ENCODE peak calls at places on chromosomes 12 and 14, in seven cellular contexts. C, P, S, U, V, R and T are unnamed samples.

GRCh38 chr12:59087077-59087673 is 166.9 kb upstream of the LRIG3 start:
- DNase-seq in C (no peak), P (no peak), V (no peak), R (no peak), S (no peak), U (no peak), T (no peak)

GRCh38 chr14:92164958-92165357 is 43.2 kb downstream of the CPSF2 start:
- DNase-seq in S (no peak), C (no peak), V (no peak), P (no peak), U (no peak), R (no peak), T (no peak)

GRCh38 chr12:108116254-108116653 is 12.8 kb upstream of the WSCD2 start:
- DNase-seq in R (no peak), U (no peak), P (no peak), S (no peak), V (no peak), C (no peak), T (no peak)

GRCh38 chr12:93378373-93379310 is 917 bp downstream of the NUDT4 start:
- DNase-seq in S (no peak), P (peak), R (peak), U (peak), V (peak), C (peak), T (peak)

GRCh38 chr12:11749943-11750690 is 100.6 kb downstream of the ETV6 start:
- DNase-seq in P (no peak), U (no peak), R (no peak), V (no peak), S (no peak), C (no peak), T (peak)

GRCh38 chr14:29339491-29339890 is 572.9 kb downstream of the FOXG1 start:
- DNase-seq in P (no peak), S (no peak), V (no peak), C (peak), R (no peak), U (no peak), T (no peak)

GRCh38 chr12:94074970-94075695 is 73.2 kb upstream of the PLXNC1 start:
- DNase-seq in R (peak), V (peak), S (peak), P (peak), U (peak), C (peak), T (peak)

GRCh38 chr14:26855051-26855753 is 257.4 kb upstream of the NOVA1 start:
- DNase-seq in V (no peak), P (no peak), U (no peak), C (no peak), R (no peak), S (no peak), T (no peak)

GRCh38 chr14:101075801-101076413 is 172.4 kb upstream of the RTL1 start:
- DNase-seq in S (no peak), R (no peak), U (no peak), C (no peak), P (no peak), V (no peak), T (no peak)

DNA sequence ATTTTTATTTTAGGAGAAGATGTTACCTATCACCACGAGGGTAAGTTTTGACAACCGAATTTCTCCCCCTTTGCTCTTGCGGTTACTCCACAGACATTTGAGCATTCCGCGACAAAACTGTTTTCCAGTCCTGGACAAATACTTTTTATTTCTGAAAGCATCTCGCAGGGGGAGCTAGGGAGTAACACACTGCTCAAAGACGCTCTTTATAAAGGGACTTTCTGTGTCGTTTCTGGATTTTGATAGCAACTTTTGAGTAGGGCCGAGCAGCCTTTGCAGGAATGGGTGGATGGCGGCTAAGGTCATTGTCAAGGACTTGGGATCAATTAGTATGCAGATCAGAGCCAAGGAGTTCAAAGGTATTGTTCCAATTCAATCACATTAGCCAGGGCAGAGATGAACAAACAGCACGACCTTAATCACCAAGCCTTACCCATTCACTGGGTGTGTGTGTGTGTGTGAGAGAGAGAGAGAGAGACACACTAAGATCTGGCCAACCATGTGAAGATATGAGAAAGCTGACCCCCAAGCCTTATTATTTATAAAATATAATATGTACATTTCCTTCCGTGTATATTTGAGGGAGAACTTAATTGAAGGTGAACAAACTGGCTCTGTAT is 613.6 kb downstream of the VRK1 start:
- DNase-seq in V (no peak), C (peak), R (no peak), P (no peak), U (no peak), S (no peak), T (no peak)
- TF ChIP-seq CTCF in V (no peak), C (peak), R (no peak), P (no peak), U (no peak), S (no peak), T (no peak)

DNA sequence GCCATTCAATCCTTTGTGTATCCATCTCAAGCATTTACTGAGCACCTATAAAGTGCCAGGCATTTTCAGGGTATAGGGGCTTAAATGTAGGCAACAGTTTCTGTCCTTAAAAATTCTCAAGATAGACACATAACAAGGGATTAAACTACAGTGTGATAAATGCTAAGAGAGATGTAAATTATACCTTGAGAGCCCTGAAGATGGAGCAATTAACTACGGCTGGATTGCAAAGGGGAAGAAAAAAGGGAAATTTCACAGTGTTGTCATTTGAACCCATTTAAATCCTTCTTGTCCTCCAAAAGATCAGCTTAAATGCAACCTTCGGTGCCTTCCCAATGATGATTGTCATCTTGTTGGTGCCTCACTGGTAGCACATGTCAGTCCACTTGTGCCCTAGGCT is 11.5 kb upstream of the IL26 start:
- DNase-seq in P (no peak), U (no peak), R (no peak), C (no peak), S (no peak), V (no peak), T (no peak)
- TF ChIP-seq CTCF in P (peak), U (no peak), R (no peak), C (no peak), S (peak), V (no peak), T (no peak)

DNA sequence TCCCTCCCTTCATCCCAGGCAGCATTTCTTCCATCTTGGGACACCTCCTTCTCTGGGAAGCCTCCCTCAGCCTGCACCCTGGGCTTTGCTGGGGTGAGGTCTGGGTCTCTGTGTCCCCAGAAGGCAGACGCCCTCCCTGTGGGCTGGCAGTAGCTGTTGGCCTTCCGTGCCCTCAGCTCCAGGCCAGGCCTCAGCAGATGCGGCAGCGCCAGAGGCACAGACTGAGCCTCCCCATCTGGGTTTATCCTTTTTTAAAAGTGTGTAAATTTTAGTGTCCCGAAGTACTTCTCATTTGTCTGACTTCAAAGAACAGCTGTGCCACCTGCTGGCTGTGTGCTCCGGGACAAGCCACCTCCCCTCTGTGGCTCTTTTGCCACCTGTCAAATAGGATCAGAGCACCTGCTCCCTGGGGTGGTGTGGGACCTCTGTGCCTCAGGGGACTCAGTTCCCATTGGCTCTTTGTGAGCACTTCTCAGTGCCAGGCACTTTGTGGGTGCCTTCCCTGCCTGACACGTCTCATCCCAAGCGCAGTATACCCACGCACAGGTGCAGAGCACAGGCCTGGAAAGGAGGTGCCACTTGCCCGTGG is 11.1 kb downstream of the EXOC3L4 start:
- DNase-seq in R (no peak), S (no peak), U (peak), C (no peak), P (no peak), V (no peak), T (peak)
- TF ChIP-seq CTCF in R (no peak), S (no peak), U (no peak), C (peak), P (no peak), V (no peak), T (peak)

DNA sequence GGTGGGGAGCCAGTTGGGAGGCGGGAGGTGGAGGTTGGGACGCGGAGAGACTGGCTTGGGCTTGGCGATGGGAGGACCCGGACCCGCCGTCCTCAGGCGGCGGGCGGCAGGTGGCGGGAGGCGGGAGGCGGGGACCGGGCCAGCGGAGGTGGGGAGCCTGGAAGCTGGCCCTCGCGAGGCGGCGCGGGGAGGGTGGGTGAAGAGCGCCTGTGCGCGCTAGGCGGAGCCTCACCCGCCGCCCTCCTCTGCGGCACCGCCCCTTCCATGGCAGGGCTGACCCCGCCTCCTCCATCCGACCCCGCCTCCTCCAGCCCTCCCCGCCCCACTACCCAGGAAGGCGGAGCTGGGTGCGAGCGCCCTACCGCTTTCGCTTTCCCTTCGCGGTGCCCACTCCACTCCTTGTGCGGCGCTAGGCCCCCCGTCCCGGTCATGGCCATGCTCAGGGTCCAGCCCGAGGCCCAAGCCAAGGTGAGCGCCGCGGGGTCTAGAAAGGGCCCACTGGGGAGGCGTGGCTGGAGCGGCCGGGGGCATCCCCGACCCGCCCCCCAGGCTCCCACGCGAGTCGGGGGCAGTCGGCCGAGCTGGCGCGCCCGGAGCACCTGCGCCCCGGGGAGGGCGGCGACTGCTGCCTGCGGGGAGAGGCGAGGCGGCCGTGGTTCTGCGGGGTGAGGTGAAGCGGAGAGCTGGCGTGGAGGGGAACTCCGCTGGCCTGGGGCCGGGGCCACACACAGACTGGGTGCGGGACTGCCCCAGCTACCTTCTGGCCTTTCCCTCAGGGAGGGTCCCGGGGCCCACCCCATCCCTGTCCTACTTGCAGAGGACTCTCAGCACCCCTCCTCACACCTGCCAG is at the start of gene PSME1:
- DNase-seq in V (peak), C (peak), U (peak), P (peak), S (peak), R (peak), T (peak)
- TF ChIP-seq CTCF in V (no peak), C (no peak), U (no peak), P (no peak), S (no peak), R (no peak), T (no peak)

DNA sequence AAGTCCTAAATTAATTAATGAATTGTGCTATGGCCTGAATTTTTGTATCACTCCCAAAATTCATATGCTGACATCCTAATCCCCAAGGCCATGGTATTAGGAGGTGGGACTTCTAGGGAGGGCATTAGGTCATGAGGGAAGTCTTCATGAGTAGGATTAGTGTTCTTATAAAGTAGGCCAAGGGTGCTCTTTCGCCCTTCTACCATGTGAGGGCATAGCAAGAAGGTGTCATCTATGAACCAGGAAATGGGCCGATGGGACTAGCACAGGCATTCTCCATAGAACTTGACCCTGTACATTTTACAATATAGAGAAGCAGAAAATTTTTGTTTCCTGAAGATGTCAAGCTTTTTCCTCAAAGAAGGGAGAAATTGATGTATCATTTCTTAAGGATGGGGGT is 12.5 kb downstream of the SYT10 start:
- DNase-seq in R (no peak), C (peak), V (no peak), P (no peak), S (no peak), U (no peak), T (no peak)
- TF ChIP-seq CTCF in R (no peak), C (peak), V (no peak), P (no peak), S (no peak), U (no peak), T (no peak)